ENCODE peak calls at places on chromosomes 1 and 21, in five cellular contexts. F is fibroblast of lung, X is BJ, E is left lung, L is lung. O is an unnamed sample.

GRCh38 chr1:110035236-110035752 is 870 bp downstream of the STRIP1 start:
- DNase-seq in L (no peak), E (no peak), F (peak; percentile 46), X (no peak), O (no peak)

GRCh38 chr1:166679369-166679768 is 159.9 kb upstream of the POGK start:
- DNase-seq in E (no peak), F (no peak), L (no peak), X (no peak), O (no peak)

GRCh38 chr1:235070819-235071218 is 57.8 kb downstream of the TOMM20 start:
- DNase-seq in X (no peak), L (no peak), F (no peak), E (no peak), O (no peak)

GRCh38 chr1:168638884-168639283 is 62.5 kb downstream of the XCL1 start:
- DNase-seq in F (no peak), X (no peak), E (no peak), L (no peak), O (no peak)

GRCh38 chr1:66168467-66168887 is 365.5 kb upstream of the SGIP1 start:
- DNase-seq in E (no peak), L (no peak), X (peak; percentile 26), F (peak; percentile 91), O (no peak)

GRCh38 chr1:15969321-15969880 is 6.5 kb downstream of the ZBTB17 start:
- DNase-seq in E (no peak), X (no peak), L (no peak), F (no peak), O (no peak)

GRCh38 chr1:243470492-243470891 is 214.7 kb downstream of the SDCCAG8 start:
- DNase-seq in F (no peak), L (no peak), E (no peak), X (no peak), O (no peak)

GRCh38 chr1:201229771-201230635 is 39.4 kb downstream of the IGFN1 start:
- DNase-seq in X (peak; percentile 15), E (peak; percentile 7), F (peak; percentile 68), L (no peak), O (no peak)

GRCh38 chr1:87450615-87451209 is 122.0 kb downstream of the LMO4 start:
- DNase-seq in F (no peak), X (no peak), L (no peak), E (no peak), O (peak; percentile 4)

GRCh38 chr1:7278827-7279752 is 492.0 kb upstream of the VAMP3 start:
- DNase-seq in F (no peak), L (peak; percentile 13), X (no peak), E (no peak), O (no peak)

GRCh38 chr21:42562816-42563215 is 49.2 kb downstream of the SLC37A1 start:
- DNase-seq in L (no peak), F (no peak), E (peak; percentile 24), X (no peak), O (no peak)

GRCh38 chr1:96927125-96927524 is 205.5 kb downstream of the PTBP2 start:
- DNase-seq in X (no peak), F (peak; percentile 72), L (no peak), E (no peak), O (no peak)

GRCh38 chr1:234958702-234959649 is 169.7 kb downstream of the TOMM20 start:
- DNase-seq in L (no peak), X (no peak), E (no peak), F (no peak), O (no peak)

DNA sequence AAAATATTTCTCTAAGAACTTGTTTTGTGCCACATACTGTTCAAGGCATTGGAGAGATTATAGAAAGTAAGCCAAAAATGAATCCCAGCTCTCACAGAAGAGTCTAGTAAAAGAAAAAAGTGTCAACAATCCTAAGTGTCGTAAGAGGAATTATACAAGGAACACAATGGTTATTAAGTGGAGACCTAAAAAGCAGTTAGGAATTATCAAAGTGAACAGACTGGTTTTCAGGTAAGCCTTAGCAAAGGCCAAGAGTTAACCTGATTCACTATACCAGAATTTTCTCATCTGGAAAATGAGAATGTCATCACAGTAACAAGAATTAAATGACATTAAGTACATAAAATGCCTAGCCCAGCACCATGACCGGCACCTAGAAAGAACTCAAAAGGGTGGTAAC is 15.6 kb downstream of the SERBP1 start:
- DNase-seq in X (no peak), L (no peak), F (no peak), E (no peak), O (no peak)
- H3K36me3 ChIP-seq in X (peaks cover 11% of the 10 kb centered on the region), L (peaks cover 28% of the 10 kb centered on the region), F (peaks cover 3% of the 10 kb centered on the region), E (no peaks in the 10 kb centered on the region), O (peaks cover 67% of the 10 kb centered on the region)

DNA sequence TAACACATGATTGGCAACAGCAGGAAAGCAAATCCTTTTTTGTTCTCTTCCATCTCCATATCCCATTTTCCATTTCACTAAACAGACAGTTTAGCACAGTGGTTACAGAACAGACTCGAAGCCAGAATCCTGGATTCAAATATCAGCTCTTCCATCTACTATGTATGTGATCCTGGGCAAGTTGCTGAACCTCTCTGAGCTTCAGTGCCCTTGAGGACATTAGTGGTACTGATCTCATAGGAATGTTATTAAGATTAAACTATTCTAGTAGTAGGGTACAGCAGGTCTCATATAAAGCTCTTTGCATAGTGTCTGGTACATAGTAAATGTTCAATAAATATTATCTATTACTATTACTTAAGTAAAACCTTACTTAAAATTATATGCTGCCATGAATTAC is 13.8 kb upstream of the HHIPL2 start:
- DNase-seq in L (no peak), F (no peak), E (no peak), X (no peak), O (no peak)
- H3K36me3 ChIP-seq in L (peaks cover 28% of the 10 kb centered on the region), F (peaks cover 1% of the 10 kb centered on the region), E (no peaks in the 10 kb centered on the region), X (no peaks in the 10 kb centered on the region), O (peaks cover 13% of the 10 kb centered on the region)

DNA sequence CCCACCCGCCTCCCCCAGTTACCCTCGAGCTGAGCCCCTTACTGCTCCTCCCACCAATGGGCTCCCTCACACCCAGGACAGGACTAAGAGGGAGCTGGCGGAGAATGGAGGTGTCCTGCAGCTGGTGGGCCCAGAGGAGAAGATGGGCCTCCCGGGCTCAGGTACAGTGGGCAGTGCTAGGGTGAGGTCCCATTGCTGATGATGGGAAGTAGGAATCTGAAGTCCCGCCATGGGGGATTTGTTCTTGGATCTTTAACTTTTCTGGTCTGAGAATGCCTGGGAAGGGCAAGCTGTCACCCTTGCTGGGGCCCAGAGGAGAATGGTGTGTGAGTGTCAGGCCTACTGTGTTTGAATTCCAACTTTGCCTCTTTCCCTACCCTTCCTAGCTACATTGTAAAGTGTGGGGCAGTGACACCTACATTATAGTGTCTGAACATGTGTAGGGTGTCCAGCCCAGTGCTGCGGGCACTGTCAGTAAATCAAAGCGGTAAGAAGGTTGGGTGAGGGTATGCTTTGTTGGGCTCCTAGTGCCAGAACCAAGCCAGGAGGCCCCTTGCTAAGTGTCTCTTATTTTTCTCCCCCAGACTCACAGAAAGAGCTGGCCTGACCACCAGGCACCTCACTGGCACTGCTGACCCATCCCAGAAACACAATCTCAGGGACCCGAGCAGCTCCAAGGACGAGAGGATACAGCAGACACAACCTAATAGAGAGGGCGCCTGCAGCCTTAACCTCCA is 44.7 kb downstream of the YARS1 start:
- DNase-seq in X (no peak), F (no peak), L (no peak), E (no peak), O (no peak)
- H3K36me3 ChIP-seq in X (peaks cover 28% of the 10 kb centered on the region), F (peaks cover 16% of the 10 kb centered on the region), L (peaks cover 11% of the 10 kb centered on the region), E (no peaks in the 10 kb centered on the region), O (peaks cover 11% of the 10 kb centered on the region)

GRCh38 chr1:227764019-227764391 is 28.8 kb downstream of the SNAP47 start:
- DNase-seq in X (peak; percentile 16), L (no peak), F (peak; percentile 66), E (no peak), O (no peak)
- H3K36me3 ChIP-seq in X (peaks cover 8% of the 10 kb centered on the region), L (no peaks in the 10 kb centered on the region), F (peaks cover 13% of the 10 kb centered on the region), E (no peaks in the 10 kb centered on the region), O (peaks cover 19% of the 10 kb centered on the region)

DNA sequence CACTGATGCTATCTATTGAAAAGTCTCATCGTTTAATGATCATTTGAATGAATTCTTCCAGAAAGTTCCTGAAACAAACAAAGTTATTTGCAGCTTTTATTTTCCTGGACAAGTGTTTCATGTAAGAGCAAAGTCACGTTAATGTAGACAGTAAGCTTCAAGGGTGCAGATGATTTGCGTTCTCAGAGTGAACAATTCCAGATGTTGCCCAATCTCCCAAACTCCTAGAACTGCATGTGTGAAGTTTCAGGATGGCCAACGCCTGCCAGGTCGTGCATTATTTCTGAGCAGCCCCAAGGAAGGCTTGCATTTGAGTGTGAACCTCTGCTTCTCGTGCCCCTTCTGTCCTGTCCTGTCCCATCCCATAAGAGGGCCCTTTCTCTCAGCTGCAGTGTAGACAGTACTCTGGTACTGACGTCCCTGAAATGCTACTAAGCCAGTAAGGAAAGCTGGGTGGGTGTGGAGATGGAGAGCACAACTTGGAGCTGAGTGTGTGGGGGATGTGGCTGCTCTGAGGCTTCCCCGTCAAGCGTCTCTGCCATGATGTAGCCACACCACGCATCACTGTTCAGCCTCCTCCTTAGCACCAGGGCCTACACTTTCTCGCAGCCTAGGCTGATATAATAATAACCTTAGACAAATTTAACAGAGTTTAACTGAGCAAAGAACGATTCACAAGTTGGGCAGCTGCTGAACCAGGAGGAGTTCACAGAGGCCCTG is 50.2 kb downstream of the RHOU start:
- DNase-seq in L (no peak), E (no peak), X (no peak), F (no peak), O (no peak)
- H3K36me3 ChIP-seq in L (no peaks in the 10 kb centered on the region), E (no peaks in the 10 kb centered on the region), X (no peaks in the 10 kb centered on the region), F (no peaks in the 10 kb centered on the region), O (no peaks in the 10 kb centered on the region)

O was measured in effector memory CD4-positive, alpha-beta T cell.